ENCODE peak calls at places on chromosomes 2 and 18, in ten cellular contexts. M is GM23338, W is neural progenitor cell, Q is astrocyte, V is mucosa of descending colon, E is HCT116, D is suprapubic skin, G is pancreas, H is thoracic aorta, U is A549. P is an unnamed sample.
A peak's percentile ranks its signal among the peaks of the same experiment; 100 is the strongest.

GRCh38 chr18:27449104-27449503 is 264.0 kb upstream of the CHST9 start:
- DNase-seq in G (no peak), M (no peak), H (no peak), U (no peak), E (no peak), D (no peak), Q (no peak), V (no peak), W (no peak), P (no peak)

GRCh38 chr2:159146930-159147666 is 139.4 kb downstream of the WDSUB1 start:
- DNase-seq in W (no peak), U (no peak), M (no peak), Q (no peak), H (no peak), V (peak; percentile 90), D (no peak), G (peak; percentile 68), E (peak; percentile 23), P (no peak)

GRCh38 chr2:63590621-63591408 is 2.1 kb downstream of the MDH1 start:
- DNase-seq in D (no peak), E (no peak), Q (no peak), V (no peak), U (no peak), G (no peak), M (no peak), H (no peak), W (no peak), P (no peak)

GRCh38 chr2:62653582-62654422 is 51.7 kb upstream of the EHBP1 start:
- DNase-seq in U (peak; percentile 35), W (no peak), Q (no peak), G (no peak), H (no peak), D (no peak), M (no peak), V (no peak), E (no peak), P (peak; percentile 71)

GRCh38 chr2:236449167-236449586 is 120.4 kb upstream of the ACKR3 start:
- DNase-seq in M (no peak), W (no peak), U (no peak), D (no peak), E (no peak), Q (no peak), V (no peak), G (no peak), H (no peak), P (no peak)

GRCh38 chr2:74421248-74421870 is at the start of the genes C2orf81 and WDR54:
- DNase-seq in E (peak; percentile 79), M (peak; percentile 96), D (peak; percentile 90), U (peak; percentile 94), V (peak; percentile 93), W (peak; percentile 97), G (peak; percentile 88), Q (peak; percentile 68), H (no peak), P (peak; percentile 86)

GRCh38 chr2:71833855-71834554 is 313.7 kb downstream of the CYP26B1 start:
- DNase-seq in W (no peak), E (no peak), H (no peak), V (no peak), U (no peak), M (no peak), Q (no peak), G (no peak), D (peak; percentile 87), P (no peak)

GRCh38 chr2:28869494-28870145 is 489 bp downstream of the TRMT61B start:
- DNase-seq in M (peak; percentile 6), U (no peak), Q (no peak), W (peak; percentile 17), V (no peak), D (no peak), H (no peak), G (peak; percentile 59), E (no peak), P (no peak)

GRCh38 chr2:186980787-186981550 is 132.0 kb upstream of the ZSWIM2 start:
- DNase-seq in H (no peak), Q (no peak), G (no peak), V (no peak), W (no peak), D (no peak), U (no peak), M (no peak), E (no peak), P (no peak)

GRCh38 chr2:228841877-228842276 is 429.2 kb downstream of the PID1 start:
- DNase-seq in U (no peak), W (no peak), M (no peak), G (no peak), E (no peak), V (no peak), D (no peak), H (no peak), Q (peak; percentile 26), P (no peak)

GRCh38 chr2:84766791-84767190 is 114.1 kb downstream of the TRABD2A start:
- DNase-seq in V (no peak), M (no peak), D (no peak), W (no peak), U (no peak), Q (no peak), G (no peak), H (no peak), E (no peak), P (no peak)

GRCh38 chr2:236578980-236579745 is 9.5 kb downstream of the ACKR3 start:
- DNase-seq in G (no peak), D (no peak), U (no peak), V (no peak), H (no peak), W (no peak), E (no peak), M (peak; percentile 33), Q (no peak), P (peak; percentile 4)

GRCh38 chr2:32742381-32742780 is 114.5 kb downstream of the TTC27 start:
- DNase-seq in W (no peak), H (no peak), G (no peak), E (no peak), Q (no peak), U (no peak), V (no peak), M (no peak), D (no peak), P (no peak)

GRCh38 chr2:66445076-66445724 is 10.3 kb downstream of the MEIS1 start:
- DNase-seq in E (no peak), V (no peak), W (peak; percentile 78), U (no peak), H (no peak), G (peak; percentile 77), M (peak; percentile 57), Q (peak; percentile 54), D (no peak), P (no peak)

GRCh38 chr2:12979066-12979465 is 262.3 kb downstream of the TRIB2 start:
- DNase-seq in U (no peak), H (no peak), G (no peak), M (no peak), W (no peak), E (no peak), Q (no peak), D (no peak), V (no peak), P (no peak)

GRCh38 chr2:128315829-128316776 is 2.6 kb downstream of the HS6ST1 start:
- DNase-seq in D (peak; percentile 67), W (no peak), V (peak; percentile 46), M (no peak), H (no peak), E (no peak), G (peak; percentile 56), Q (peak; percentile 38), U (no peak), P (no peak)
- TF ChIP-seq CTCF in D (no peak), W (no peak), V (no peak), M (no peak), H (no peak), E (no peak), G (no peak), Q (no peak), U (no peak), P (no peak)

GRCh38 chr2:171706152-171706803 is 19.0 kb downstream of the DYNC1I2 start:
- DNase-seq in D (no peak), Q (no peak), U (peak; percentile 13), W (peak; percentile 9), V (no peak), E (no peak), H (no peak), M (no peak), G (no peak), P (peak; percentile 10)
- H3K4me3 ChIP-seq in D (no peak overlapping the region), Q (no peak overlapping the region), U (no peak overlapping the region), W (no peak overlapping the region), V (no peak overlapping the region), E (no peak overlapping the region), H (no peak overlapping the region), M (no peak overlapping the region), G (no peak overlapping the region), P (no peak overlapping the region)

DNA sequence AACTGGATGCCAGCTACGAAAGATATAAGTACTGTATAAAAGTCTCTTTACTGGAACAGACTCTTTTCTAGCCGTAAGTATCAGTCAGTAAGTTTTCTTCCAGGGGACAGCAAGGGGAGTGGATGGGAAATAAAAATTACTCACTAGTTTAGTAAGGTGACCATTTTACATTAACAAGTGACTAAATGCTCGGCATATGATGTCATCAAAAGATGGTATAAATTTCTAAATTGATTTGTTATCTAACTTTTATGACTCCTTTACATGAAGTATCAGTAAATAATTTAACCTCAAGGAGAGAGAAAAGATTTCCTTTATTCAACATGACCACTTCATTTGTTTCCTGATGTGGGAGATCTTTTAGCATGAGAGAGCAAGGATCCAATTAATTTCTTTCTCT is 859.0 kb upstream of the LRRTM1 start:
- DNase-seq in U (no peak), V (no peak), D (no peak), E (no peak), Q (no peak), M (no peak), W (no peak), G (no peak), H (no peak), P (no peak)
- H3K4me1 ChIP-seq in U (no peaks in the 10 kb centered on the region), V (no peaks in the 10 kb centered on the region), D (no peaks in the 10 kb centered on the region), E (no peaks in the 10 kb centered on the region), Q (no peaks in the 10 kb centered on the region), M (no peaks in the 10 kb centered on the region), W (no peaks in the 10 kb centered on the region), G (no peaks in the 10 kb centered on the region), H (no peaks in the 10 kb centered on the region), P (no peaks in the 10 kb centered on the region)

GRCh38 chr2:122138561-122138960 is 383.1 kb downstream of the TSN start:
- DNase-seq in Q (no peak), W (peak; percentile 22), V (no peak), H (no peak), M (peak; percentile 48), E (no peak), U (no peak), D (no peak), G (no peak), P (no peak)

GRCh38 chr2:122139739-122140138 is 384.3 kb downstream of the TSN start:
- DNase-seq in H (no peak), G (no peak), M (no peak), U (no peak), V (no peak), E (no peak), D (no peak), W (no peak), Q (no peak), P (no peak)

GRCh38 chr2:122135353-122135947 is 380.0 kb downstream of the TSN start:
- DNase-seq in H (no peak), U (no peak), E (no peak), D (no peak), G (no peak), Q (no peak), V (no peak), W (no peak), M (no peak), P (no peak)

GRCh38 chr2:122132292-122132691 is 376.8 kb downstream of the TSN start:
- DNase-seq in M (no peak), W (no peak), Q (no peak), U (no peak), D (no peak), V (no peak), H (no peak), G (no peak), E (no peak), P (no peak)

GRCh38 chr2:122136071-122136470 is 380.6 kb downstream of the TSN start:
- DNase-seq in E (peak; percentile 16), V (no peak), U (peak; percentile 27), Q (no peak), W (peak; percentile 47), G (no peak), M (peak; percentile 76), D (no peak), H (no peak), P (no peak)
- TF ChIP-seq CTCF in E (peak; percentile 69), V (no peak), U (peak; percentile 25), Q (peak; percentile 52), W (peak; percentile 48), G (no peak), M (peak; percentile 77), D (no peak), H (no peak), P (peak; percentile 39)